ENCODE peak calls at places on chromosomes 13 and 19, in ten cellular contexts. C is left ventricle myocardium inferior, K is AG09309, P is hepatocyte, Y is neural progenitor cell, H is A549, V is adrenal gland, U is MM.1S, R is ovary, Z is GM23338. B is an unnamed sample.

GRCh38 chr13:66700336-66700735 is 529.8 kb downstream of the PCDH9 start:
- DNase-seq in C (no peak), K (no peak), P (no peak), Y (no peak), H (no peak), V (no peak), U (no peak), R (no peak), Z (no peak), B (peak)

GRCh38 chr13:52847682-52848432 is 583 bp downstream of the PCDH8 start:
- DNase-seq in C (no peak), K (no peak), P (no peak), Y (peak), H (no peak), V (no peak), U (no peak), R (no peak), Z (peak), B (no peak)

GRCh38 chr19:49125025-49125731 is 5.8 kb downstream of the PPFIA3 start:
- DNase-seq in C (no peak), K (no peak), P (peak), Y (peak), H (no peak), V (no peak), U (no peak), R (no peak), Z (peak), B (no peak)

GRCh38 chr19:49224856-49225255 is 67.3 kb downstream of the TRPM4 start:
- DNase-seq in C (peak), K (no peak), P (peak), Y (peak), H (peak), V (peak), U (peak), R (no peak), Z (peak), B (peak)

GRCh38 chr19:41691268-41691970 is 3.3 kb upstream of the CEACAM7 start:
- DNase-seq in C (no peak), K (no peak), P (no peak), Y (no peak), H (peak), V (no peak), U (peak), R (no peak), Z (peak), B (peak)

GRCh38 chr19:38266981-38267597 is 2.7 kb downstream of the SPINT2 start:
- DNase-seq in C (no peak), K (no peak), P (peak), Y (no peak), H (peak), V (no peak), U (no peak), R (no peak), Z (no peak), B (peak)

GRCh38 chr13:106182404-106182803 is 353.1 kb downstream of the EFNB2 start:
- DNase-seq in C (no peak), K (peak), P (no peak), Y (no peak), H (no peak), V (no peak), U (no peak), R (no peak), Z (no peak), B (peak)

GRCh38 chr13:111622051-111622531 is 301.6 kb downstream of the TEX29 start:
- DNase-seq in C (no peak), K (no peak), P (no peak), Y (no peak), H (no peak), V (no peak), U (no peak), R (no peak), Z (no peak), B (no peak)

GRCh38 chr19:31979949-31980670 is 365.3 kb upstream of the ZNF507 start:
- DNase-seq in C (no peak), K (no peak), P (no peak), Y (no peak), H (no peak), V (no peak), U (no peak), R (no peak), Z (no peak), B (no peak)

GRCh38 chr19:29748996-29749395 is 33.9 kb upstream of the C19orf12 start:
- DNase-seq in C (no peak), K (no peak), P (no peak), Y (no peak), H (no peak), V (no peak), U (no peak), R (no peak), Z (no peak), B (no peak)

DNA sequence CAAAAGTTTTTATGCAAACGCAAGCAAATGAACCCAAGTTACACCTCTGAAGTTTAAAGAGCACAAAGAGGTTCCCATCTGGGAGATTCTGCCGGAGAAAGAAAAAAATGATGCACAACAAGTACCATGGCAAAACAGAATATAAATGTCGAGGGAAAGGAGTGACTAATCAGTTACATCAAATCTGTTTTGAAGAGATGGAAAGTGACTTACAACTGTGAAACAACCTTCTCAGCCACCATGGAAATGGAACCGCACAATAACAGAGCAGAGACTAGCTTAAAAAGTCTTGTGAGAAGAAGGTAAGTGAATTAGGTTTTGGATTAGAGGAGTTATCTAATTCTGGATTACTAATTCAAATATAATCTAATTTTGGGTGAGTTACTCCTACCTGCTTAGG is 2.4 kb downstream of the HSPH1 start:
- DNase-seq in C (no peak), K (no peak), P (no peak), Y (no peak), H (no peak), V (no peak), U (no peak), R (no peak), Z (no peak), B (no peak)
- H3K4me3 ChIP-seq in C (peak), K (no peak), P (peak), Y (peak), H (peak), V (no peak), U (peak), R (no peak), Z (peak), B (no peak)

GRCh38 chr19:12205296-12205695 is 42.4 kb downstream of the ZNF136 start:
- DNase-seq in C (no peak), K (no peak), P (no peak), Y (no peak), H (no peak), V (no peak), U (no peak), R (no peak), Z (no peak), B (no peak)

GRCh38 chr19:12208221-12208620 is 45.3 kb downstream of the ZNF136 start:
- DNase-seq in C (no peak), K (no peak), P (no peak), Y (no peak), H (no peak), V (no peak), U (no peak), R (no peak), Z (no peak), B (no peak)

GRCh38 chr19:12198136-12198535 is 35.2 kb downstream of the ZNF136 start:
- DNase-seq in C (no peak), K (no peak), P (no peak), Y (no peak), H (no peak), V (no peak), U (no peak), R (no peak), Z (no peak), B (no peak)

GRCh38 chr19:12200020-12200419 is 37.1 kb downstream of the ZNF136 start:
- DNase-seq in C (no peak), K (no peak), P (no peak), Y (no peak), H (no peak), V (no peak), U (no peak), R (no peak), Z (no peak), B (no peak)

GRCh38 chr19:12202250-12202649 is 39.4 kb downstream of the ZNF136 start:
- DNase-seq in C (peak), K (no peak), P (no peak), Y (peak), H (no peak), V (peak), U (no peak), R (no peak), Z (peak), B (no peak)
- TF ChIP-seq CTCF in C (peak), K (peak), P (no peak), Y (peak), H (no peak), V (peak), U (no peak), R (no peak), Z (peak), B (peak)

GRCh38 chr13:110618167-110618566 is 2.8 kb downstream of the NAXD start:
- DNase-seq in C (no peak), K (no peak), P (no peak), Y (no peak), H (no peak), V (no peak), U (no peak), R (no peak), Z (no peak), B (no peak)
- H3K4me3 ChIP-seq in C (no peak), K (no peak), P (no peak), Y (no peak), H (no peak), V (no peak), U (no peak), R (no peak), Z (no peak), B (no peak)

DNA sequence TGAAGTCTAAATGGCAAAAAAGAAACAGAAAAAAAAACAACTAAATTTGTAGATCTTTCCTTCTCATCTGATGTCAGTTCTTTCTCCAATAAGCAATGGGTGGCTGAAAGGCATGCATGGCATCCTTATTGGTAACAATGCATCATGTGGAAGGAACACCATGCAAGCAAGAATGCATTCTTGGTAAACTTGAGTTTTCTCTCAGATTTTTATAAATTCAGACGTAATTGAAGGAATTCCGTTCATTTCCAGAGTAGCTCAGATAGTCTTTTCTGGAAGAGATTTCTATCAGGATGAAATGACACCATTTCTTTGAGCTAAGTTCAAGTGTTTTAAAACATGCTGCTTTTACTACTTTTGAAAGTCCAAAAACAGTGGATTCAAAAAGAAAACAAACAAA is 373.0 kb downstream of the COG6 start:
- DNase-seq in C (no peak), K (no peak), P (no peak), Y (no peak), H (no peak), V (no peak), U (no peak), R (no peak), Z (no peak), B (no peak)
- TF ChIP-seq CTCF in C (no peak), K (no peak), P (no peak), Y (no peak), H (no peak), V (no peak), U (no peak), R (no peak), Z (no peak), B (no peak)